ENCODE peak calls at places on chromosomes 7 and 10, in eight cellular contexts. One of them, this sample, is unnamed.

GRCh38 chr10:99681553-99681952 is 22.2 kb downstream of the ENTPD7 start:
- DNase-seq in cardiac muscle cell: peak
- DNase-seq in CMK: no peak
- DNase-seq in naive thymus-derived CD4-positive, alpha-beta T cell: no peak
- DNase-seq in hippocampal formation: no peak
- DNase-seq in endothelial cell of umbilical vein: no peak
- DNase-seq in activated CD8-positive, alpha-beta memory T cell treated with anti-CD3 and anti-CD28 coated beads, Interleukin-2, amount 50 U/mL, for 48 hours: no peak
- DNase-seq in GDM1: no peak
- DNase-seq in this sample: no peak

GRCh38 chr10:76403876-76404275 is 972.5 kb downstream of the LRMDA start:
- DNase-seq in cardiac muscle cell: peak
- DNase-seq in CMK: no peak
- DNase-seq in naive thymus-derived CD4-positive, alpha-beta T cell: no peak
- DNase-seq in hippocampal formation: no peak
- DNase-seq in endothelial cell of umbilical vein: no peak
- DNase-seq in activated CD8-positive, alpha-beta memory T cell treated with anti-CD3 and anti-CD28 coated beads, Interleukin-2, amount 50 U/mL, for 48 hours: no peak
- DNase-seq in GDM1: no peak
- DNase-seq in this sample: no peak

GRCh38 chr7:76337147-76337546 is 21.6 kb downstream of the YWHAG start:
- DNase-seq in cardiac muscle cell: no peak
- DNase-seq in CMK: no peak
- DNase-seq in naive thymus-derived CD4-positive, alpha-beta T cell: no peak
- DNase-seq in hippocampal formation: no peak
- DNase-seq in endothelial cell of umbilical vein: no peak
- DNase-seq in activated CD8-positive, alpha-beta memory T cell treated with anti-CD3 and anti-CD28 coated beads, Interleukin-2, amount 50 U/mL, for 48 hours: no peak
- DNase-seq in GDM1: no peak
- DNase-seq in this sample: no peak

GRCh38 chr7:98354511-98355249 is 46.2 kb downstream of the BAIAP2L1 start:
- DNase-seq in cardiac muscle cell: peak
- DNase-seq in CMK: no peak
- DNase-seq in naive thymus-derived CD4-positive, alpha-beta T cell: no peak
- DNase-seq in hippocampal formation: no peak
- DNase-seq in endothelial cell of umbilical vein: peak
- DNase-seq in activated CD8-positive, alpha-beta memory T cell treated with anti-CD3 and anti-CD28 coated beads, Interleukin-2, amount 50 U/mL, for 48 hours: no peak
- DNase-seq in GDM1: no peak
- DNase-seq in this sample: no peak

GRCh38 chr7:149670288-149670687 is 103.1 kb downstream of the ZNF467 start:
- DNase-seq in cardiac muscle cell: peak
- DNase-seq in CMK: no peak
- DNase-seq in naive thymus-derived CD4-positive, alpha-beta T cell: no peak
- DNase-seq in hippocampal formation: peak
- DNase-seq in endothelial cell of umbilical vein: peak
- DNase-seq in activated CD8-positive, alpha-beta memory T cell treated with anti-CD3 and anti-CD28 coated beads, Interleukin-2, amount 50 U/mL, for 48 hours: no peak
- DNase-seq in GDM1: no peak
- DNase-seq in this sample: peak

GRCh38 chr7:150927954-150928340 is 50.2 kb downstream of the KCNH2 start:
- DNase-seq in cardiac muscle cell: peak
- DNase-seq in CMK: no peak
- DNase-seq in naive thymus-derived CD4-positive, alpha-beta T cell: no peak
- DNase-seq in hippocampal formation: no peak
- DNase-seq in endothelial cell of umbilical vein: no peak
- DNase-seq in activated CD8-positive, alpha-beta memory T cell treated with anti-CD3 and anti-CD28 coated beads, Interleukin-2, amount 50 U/mL, for 48 hours: peak
- DNase-seq in GDM1: no peak
- DNase-seq in this sample: no peak

GRCh38 chr10:35758086-35758485 is 116.0 kb upstream of the FZD8 start:
- DNase-seq in cardiac muscle cell: peak
- DNase-seq in CMK: no peak
- DNase-seq in naive thymus-derived CD4-positive, alpha-beta T cell: no peak
- DNase-seq in hippocampal formation: no peak
- DNase-seq in endothelial cell of umbilical vein: no peak
- DNase-seq in activated CD8-positive, alpha-beta memory T cell treated with anti-CD3 and anti-CD28 coated beads, Interleukin-2, amount 50 U/mL, for 48 hours: no peak
- DNase-seq in GDM1: no peak
- DNase-seq in this sample: no peak

GRCh38 chr7:27149817-27150567 is 2.4 kb downstream of the HOXA3 start:
- DNase-seq in cardiac muscle cell: no peak
- DNase-seq in CMK: no peak
- DNase-seq in naive thymus-derived CD4-positive, alpha-beta T cell: no peak
- DNase-seq in hippocampal formation: no peak
- DNase-seq in endothelial cell of umbilical vein: no peak
- DNase-seq in activated CD8-positive, alpha-beta memory T cell treated with anti-CD3 and anti-CD28 coated beads, Interleukin-2, amount 50 U/mL, for 48 hours: peak
- DNase-seq in GDM1: no peak
- DNase-seq in this sample: no peak

GRCh38 chr7:36526720-36527548 is 137.3 kb downstream of the ANLN start:
- DNase-seq in cardiac muscle cell: peak
- DNase-seq in CMK: no peak
- DNase-seq in naive thymus-derived CD4-positive, alpha-beta T cell: no peak
- DNase-seq in hippocampal formation: no peak
- DNase-seq in endothelial cell of umbilical vein: peak
- DNase-seq in activated CD8-positive, alpha-beta memory T cell treated with anti-CD3 and anti-CD28 coated beads, Interleukin-2, amount 50 U/mL, for 48 hours: no peak
- DNase-seq in GDM1: no peak
- DNase-seq in this sample: no peak

GRCh38 chr10:103241262-103242011 is 4.2 kb upstream of the RPEL1 start:
- DNase-seq in cardiac muscle cell: no peak
- DNase-seq in CMK: no peak
- DNase-seq in naive thymus-derived CD4-positive, alpha-beta T cell: no peak
- DNase-seq in hippocampal formation: peak
- DNase-seq in endothelial cell of umbilical vein: peak
- DNase-seq in activated CD8-positive, alpha-beta memory T cell treated with anti-CD3 and anti-CD28 coated beads, Interleukin-2, amount 50 U/mL, for 48 hours: no peak
- DNase-seq in GDM1: peak
- DNase-seq in this sample: peak

GRCh38 chr10:77890097-77890496 is 36.5 kb downstream of the DLG5 start:
- DNase-seq in cardiac muscle cell: no peak
- DNase-seq in CMK: no peak
- DNase-seq in naive thymus-derived CD4-positive, alpha-beta T cell: no peak
- DNase-seq in hippocampal formation: no peak
- DNase-seq in endothelial cell of umbilical vein: no peak
- DNase-seq in activated CD8-positive, alpha-beta memory T cell treated with anti-CD3 and anti-CD28 coated beads, Interleukin-2, amount 50 U/mL, for 48 hours: no peak
- DNase-seq in GDM1: no peak
- DNase-seq in this sample: no peak

GRCh38 chr10:109106604-109107003 is 816.7 kb downstream of the XPNPEP1 start:
- DNase-seq in cardiac muscle cell: no peak
- DNase-seq in CMK: no peak
- DNase-seq in naive thymus-derived CD4-positive, alpha-beta T cell: no peak
- DNase-seq in hippocampal formation: no peak
- DNase-seq in endothelial cell of umbilical vein: no peak
- DNase-seq in activated CD8-positive, alpha-beta memory T cell treated with anti-CD3 and anti-CD28 coated beads, Interleukin-2, amount 50 U/mL, for 48 hours: no peak
- DNase-seq in GDM1: no peak
- DNase-seq in this sample: no peak

GRCh38 chr7:102981451-102981850 is 68.7 kb downstream of the LRRC17 start:
- DNase-seq in cardiac muscle cell: no peak
- DNase-seq in CMK: no peak
- DNase-seq in naive thymus-derived CD4-positive, alpha-beta T cell: no peak
- DNase-seq in hippocampal formation: no peak
- DNase-seq in endothelial cell of umbilical vein: no peak
- DNase-seq in activated CD8-positive, alpha-beta memory T cell treated with anti-CD3 and anti-CD28 coated beads, Interleukin-2, amount 50 U/mL, for 48 hours: no peak
- DNase-seq in GDM1: no peak
- DNase-seq in this sample: no peak

GRCh38 chr7:129959480-129960332 is 6.9 kb upstream of the UBE2H start:
- DNase-seq in cardiac muscle cell: peak
- DNase-seq in CMK: no peak
- DNase-seq in naive thymus-derived CD4-positive, alpha-beta T cell: no peak
- DNase-seq in hippocampal formation: no peak
- DNase-seq in endothelial cell of umbilical vein: peak
- DNase-seq in activated CD8-positive, alpha-beta memory T cell treated with anti-CD3 and anti-CD28 coated beads, Interleukin-2, amount 50 U/mL, for 48 hours: no peak
- DNase-seq in GDM1: no peak
- DNase-seq in this sample: no peak

GRCh38 chr7:123864012-123864411 is 19.0 kb downstream of the HYAL4 start:
- DNase-seq in cardiac muscle cell: no peak
- DNase-seq in CMK: no peak
- DNase-seq in naive thymus-derived CD4-positive, alpha-beta T cell: no peak
- DNase-seq in hippocampal formation: no peak
- DNase-seq in endothelial cell of umbilical vein: no peak
- DNase-seq in activated CD8-positive, alpha-beta memory T cell treated with anti-CD3 and anti-CD28 coated beads, Interleukin-2, amount 50 U/mL, for 48 hours: no peak
- DNase-seq in GDM1: no peak
- DNase-seq in this sample: no peak

GRCh38 chr7:101630591-101630990 is 1.5 kb upstream of the MYL10 start:
- DNase-seq in cardiac muscle cell: no peak
- DNase-seq in CMK: no peak
- DNase-seq in naive thymus-derived CD4-positive, alpha-beta T cell: no peak
- DNase-seq in hippocampal formation: no peak
- DNase-seq in endothelial cell of umbilical vein: peak
- DNase-seq in activated CD8-positive, alpha-beta memory T cell treated with anti-CD3 and anti-CD28 coated beads, Interleukin-2, amount 50 U/mL, for 48 hours: no peak
- DNase-seq in GDM1: peak
- DNase-seq in this sample: no peak

GRCh38 chr10:44422631-44423030 is 37.7 kb upstream of the CXCL12 start:
- DNase-seq in cardiac muscle cell: no peak
- DNase-seq in CMK: no peak
- DNase-seq in naive thymus-derived CD4-positive, alpha-beta T cell: no peak
- DNase-seq in hippocampal formation: no peak
- DNase-seq in endothelial cell of umbilical vein: no peak
- DNase-seq in activated CD8-positive, alpha-beta memory T cell treated with anti-CD3 and anti-CD28 coated beads, Interleukin-2, amount 50 U/mL, for 48 hours: no peak
- DNase-seq in GDM1: no peak
- DNase-seq in this sample: no peak

GRCh38 chr7:137606061-137606674 is 240.6 kb downstream of the DGKI start:
- DNase-seq in cardiac muscle cell: peak
- DNase-seq in CMK: no peak
- DNase-seq in naive thymus-derived CD4-positive, alpha-beta T cell: no peak
- DNase-seq in hippocampal formation: peak
- DNase-seq in endothelial cell of umbilical vein: peak
- DNase-seq in activated CD8-positive, alpha-beta memory T cell treated with anti-CD3 and anti-CD28 coated beads, Interleukin-2, amount 50 U/mL, for 48 hours: no peak
- DNase-seq in GDM1: no peak
- DNase-seq in this sample: peak

GRCh38 chr7:6035165-6035564 is 4.0 kb downstream of the ANKRD61 start:
- DNase-seq in cardiac muscle cell: no peak
- DNase-seq in CMK: no peak
- DNase-seq in naive thymus-derived CD4-positive, alpha-beta T cell: no peak
- DNase-seq in hippocampal formation: no peak
- DNase-seq in endothelial cell of umbilical vein: no peak
- DNase-seq in activated CD8-positive, alpha-beta memory T cell treated with anti-CD3 and anti-CD28 coated beads, Interleukin-2, amount 50 U/mL, for 48 hours: no peak
- DNase-seq in GDM1: no peak
- DNase-seq in this sample: no peak

GRCh38 chr10:72702868-72703581 is 11.1 kb downstream of the MCU start:
- DNase-seq in cardiac muscle cell: peak
- DNase-seq in CMK: no peak
- DNase-seq in naive thymus-derived CD4-positive, alpha-beta T cell: no peak
- DNase-seq in hippocampal formation: no peak
- DNase-seq in endothelial cell of umbilical vein: peak
- DNase-seq in activated CD8-positive, alpha-beta memory T cell treated with anti-CD3 and anti-CD28 coated beads, Interleukin-2, amount 50 U/mL, for 48 hours: no peak
- DNase-seq in GDM1: no peak
- DNase-seq in this sample: no peak

GRCh38 chr7:12911053-12911452 is 223.6 kb downstream of the ARL4A start:
- DNase-seq in cardiac muscle cell: no peak
- DNase-seq in CMK: no peak
- DNase-seq in naive thymus-derived CD4-positive, alpha-beta T cell: no peak
- DNase-seq in hippocampal formation: no peak
- DNase-seq in endothelial cell of umbilical vein: no peak
- DNase-seq in activated CD8-positive, alpha-beta memory T cell treated with anti-CD3 and anti-CD28 coated beads, Interleukin-2, amount 50 U/mL, for 48 hours: no peak
- DNase-seq in GDM1: no peak
- DNase-seq in this sample: no peak

GRCh38 chr7:36265720-36266119 is 112.7 kb downstream of the EEPD1 start:
- DNase-seq in cardiac muscle cell: peak
- DNase-seq in CMK: no peak
- DNase-seq in naive thymus-derived CD4-positive, alpha-beta T cell: no peak
- DNase-seq in hippocampal formation: no peak
- DNase-seq in endothelial cell of umbilical vein: no peak
- DNase-seq in activated CD8-positive, alpha-beta memory T cell treated with anti-CD3 and anti-CD28 coated beads, Interleukin-2, amount 50 U/mL, for 48 hours: no peak
- DNase-seq in GDM1: no peak
- DNase-seq in this sample: no peak

GRCh38 chr7:158187055-158187770 is 400.4 kb downstream of the PTPRN2 start:
- DNase-seq in cardiac muscle cell: no peak
- DNase-seq in CMK: no peak
- DNase-seq in naive thymus-derived CD4-positive, alpha-beta T cell: no peak
- DNase-seq in hippocampal formation: no peak
- DNase-seq in endothelial cell of umbilical vein: no peak
- DNase-seq in activated CD8-positive, alpha-beta memory T cell treated with anti-CD3 and anti-CD28 coated beads, Interleukin-2, amount 50 U/mL, for 48 hours: no peak
- DNase-seq in GDM1: no peak
- DNase-seq in this sample: no peak

GRCh38 chr10:89923661-89924060 is 222.3 kb downstream of the KIF20B start:
- DNase-seq in cardiac muscle cell: no peak
- DNase-seq in CMK: no peak
- DNase-seq in naive thymus-derived CD4-positive, alpha-beta T cell: no peak
- DNase-seq in hippocampal formation: no peak
- DNase-seq in endothelial cell of umbilical vein: no peak
- DNase-seq in activated CD8-positive, alpha-beta memory T cell treated with anti-CD3 and anti-CD28 coated beads, Interleukin-2, amount 50 U/mL, for 48 hours: no peak
- DNase-seq in GDM1: no peak
- DNase-seq in this sample: no peak

GRCh38 chr10:93376372-93377296 is 105.5 kb downstream of the MYOF start:
- DNase-seq in cardiac muscle cell: peak
- DNase-seq in CMK: peak
- DNase-seq in naive thymus-derived CD4-positive, alpha-beta T cell: peak
- DNase-seq in hippocampal formation: peak
- DNase-seq in endothelial cell of umbilical vein: peak
- DNase-seq in activated CD8-positive, alpha-beta memory T cell treated with anti-CD3 and anti-CD28 coated beads, Interleukin-2, amount 50 U/mL, for 48 hours: no peak
- DNase-seq in GDM1: peak
- DNase-seq in this sample: peak

GRCh38 chr10:96858706-96859050 is 26.6 kb downstream of the LCOR start:
- DNase-seq in cardiac muscle cell: no peak
- DNase-seq in CMK: no peak
- DNase-seq in naive thymus-derived CD4-positive, alpha-beta T cell: no peak
- DNase-seq in hippocampal formation: no peak
- DNase-seq in endothelial cell of umbilical vein: no peak
- DNase-seq in activated CD8-positive, alpha-beta memory T cell treated with anti-CD3 and anti-CD28 coated beads, Interleukin-2, amount 50 U/mL, for 48 hours: no peak
- DNase-seq in GDM1: no peak
- DNase-seq in this sample: no peak

This sample was measured in COR-L47.